ENCODE peak calls at places on chromosomes 4 and X, in four cellular contexts. J is neuronal stem cell, V is IMR-90, P is H9. M is an unnamed sample.

GRCh38 chr4:72641611-72642010 is 72.6 kb upstream of the ADAMTS3 start:
- DNase-seq in V (no peak), P (no peak), J (no peak), M (no peak)

GRCh38 chr4:165909947-165910346 is 36.9 kb downstream of the TLL1 start:
- DNase-seq in V (no peak), P (no peak), J (no peak), M (no peak)

GRCh38 chrX:39324233-39324632 is 523.0 kb downstream of the MID1IP1 start:
- DNase-seq in J (no peak), V (no peak), P (no peak), M (no peak)

GRCh38 chr4:139054791-139055376 is 39.3 kb downstream of the NOCT start:
- DNase-seq in P (no peak), V (peak), J (no peak), M (no peak)

GRCh38 chrX:123202523-123202922 is 18.4 kb downstream of the GRIA3 start:
- DNase-seq in P (no peak), V (no peak), J (no peak), M (no peak)

GRCh38 chr4:163665521-163666334 is 171.2 kb downstream of the TMA16 start:
- DNase-seq in P (no peak), J (no peak), V (no peak), M (no peak)

GRCh38 chr4:164359881-164360280 is 394.1 kb upstream of the SMIM31 start:
- DNase-seq in V (no peak), J (no peak), P (no peak), M (no peak)

GRCh38 chr4:140363558-140363957 is 9.9 kb upstream of the SCOC start:
- DNase-seq in P (no peak), V (no peak), J (no peak), M (no peak)

GRCh38 chr4:40046311-40046980 is 10.2 kb upstream of the N4BP2 start:
- DNase-seq in V (peak), J (no peak), P (no peak), M (peak)

GRCh38 chrX:38985375-38985774 is 184.1 kb downstream of the MID1IP1 start:
- DNase-seq in J (no peak), P (no peak), V (peak), M (peak)

GRCh38 chr4:128513664-128514484 is 226.3 kb upstream of the PGRMC2 start:
- DNase-seq in J (no peak), P (no peak), V (peak), M (no peak)

GRCh38 chr4:26459054-26459755 is 31.1 kb downstream of the CCKAR start:
- DNase-seq in J (peak), P (no peak), V (peak), M (peak)

GRCh38 chr4:150943831-150944230 is 71.3 kb downstream of the LRBA start:
- DNase-seq in P (no peak), V (no peak), J (no peak), M (peak)

GRCh38 chr4:13626492-13627184 is 887 bp downstream of the BOD1L1 start:
- DNase-seq in V (no peak), P (no peak), J (no peak), M (no peak)

GRCh38 chrX:70554081-70554480 is 109.4 kb downstream of the DLG3 start:
- DNase-seq in P (no peak), J (no peak), V (peak), M (peak)

GRCh38 chr4:128393111-128393704 is 105.6 kb upstream of the PGRMC2 start:
- DNase-seq in P (no peak), J (no peak), V (peak), M (no peak)

GRCh38 chrX:32118832-32119231 is 1047.0 kb upstream of the FTHL17 start:
- DNase-seq in J (no peak), P (no peak), V (no peak), M (no peak)

GRCh38 chr4:147944264-147944663 is 212.4 kb downstream of the ARHGAP10 start:
- DNase-seq in V (no peak), P (no peak), J (no peak), M (no peak)

GRCh38 chr4:144557404-144557803 is 88.6 kb upstream of the HHIP start:
- DNase-seq in P (no peak), V (peak), J (no peak), M (no peak)

GRCh38 chr4:102535398-102536082 is 34.4 kb downstream of the NFKB1 start:
- DNase-seq in V (peak), P (no peak), J (no peak), M (no peak)

GRCh38 chrX:155028749-155029360 is 2.2 kb downstream of the FUNDC2 start:
- DNase-seq in P (no peak), J (no peak), V (peak), M (peak)

GRCh38 chr4:40622913-40623312 is 6.8 kb downstream of the RBM47 start:
- DNase-seq in J (no peak), P (no peak), V (peak), M (no peak)

GRCh38 chr4:159401791-159402380 is 299.0 kb downstream of the RAPGEF2 start:
- DNase-seq in P (no peak), J (no peak), V (peak), M (peak)

GRCh38 chr4:2874861-2875260 is 31.2 kb downstream of the ADD1 start:
- DNase-seq in V (no peak), J (no peak), P (no peak), M (no peak)

GRCh38 chrX:1389181-1389992 is 2.5 kb downstream of the SLC25A6 start:
- DNase-seq in J (no peak), P (no peak), V (no peak), M (no peak)

GRCh38 chr4:140427104-140427918 is at the start of gene CLGN:
- DNase-seq in J (peak), P (peak), V (peak), M (peak)

GRCh38 chr4:16269742-16270522 is 43.7 kb upstream of the TAPT1 start:
- DNase-seq in V (peak), J (no peak), P (no peak), M (no peak)

GRCh38 chr4:152896819-152897218 is 39.3 kb upstream of the FHDC1 start:
- DNase-seq in J (no peak), V (peak), P (no peak), M (no peak)

GRCh38 chr4:115222061-115222460 is 108.6 kb upstream of the NDST4 start:
- DNase-seq in J (no peak), P (no peak), V (no peak), M (peak)

GRCh38 chr4:88661724-88662123 is 35.9 kb downstream of the NAP1L5 start:
- DNase-seq in V (peak), J (no peak), P (no peak), M (no peak)

GRCh38 chr4:129179276-129179675 is 83.3 kb downstream of the C4orf33 start:
- DNase-seq in V (no peak), J (no peak), P (no peak), M (no peak)

GRCh38 chrX:97238632-97239031 is 354.9 kb downstream of the RPA4 start:
- DNase-seq in J (no peak), P (no peak), V (peak), M (peak)

GRCh38 chrX:55149242-55149641 is 60.4 kb downstream of the PAGE2 start:
- DNase-seq in P (no peak), J (no peak), V (no peak), M (no peak)

GRCh38 chr4:67549123-67549522 is 3.8 kb upstream of the CENPC start:
- DNase-seq in J (no peak), P (no peak), V (no peak), M (no peak)

GRCh38 chrX:148933881-148934280 is 433.5 kb downstream of the AFF2 start:
- DNase-seq in P (no peak), J (no peak), V (no peak), M (no peak)

GRCh38 chr4:83071116-83071515 is 36.1 kb downstream of the COPS4 start:
- DNase-seq in V (peak), J (no peak), P (no peak), M (no peak)

GRCh38 chr4:83075696-83076095 is 38.8 kb downstream of the PLAC8 start:
- DNase-seq in J (no peak), P (no peak), V (peak), M (no peak)

GRCh38 chr4:83074086-83074704 is 39.2 kb downstream of the COPS4 start:
- DNase-seq in J (peak), V (peak), P (peak), M (peak)

DNA sequence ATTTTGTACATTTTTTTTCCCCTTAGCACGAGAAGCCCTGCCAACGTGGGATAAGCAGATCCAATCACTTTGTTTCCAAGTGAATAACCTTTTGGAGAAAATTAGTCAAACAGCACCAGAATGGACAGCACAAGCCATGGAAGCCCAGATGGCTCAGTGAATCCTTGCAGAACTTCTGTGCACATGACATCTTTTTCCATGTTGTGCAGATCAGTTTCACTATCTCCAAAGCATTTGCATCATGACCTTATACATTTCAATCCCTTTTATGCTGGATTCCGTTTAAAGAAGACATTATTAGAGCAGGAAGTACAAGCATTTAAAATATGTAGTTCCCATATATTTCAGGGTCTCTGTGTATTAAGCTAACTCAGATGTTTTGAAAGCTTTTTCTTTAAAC is 39.3 kb downstream of the PLAC8 start:
- DNase-seq in V (peak), J (no peak), P (no peak), M (no peak)
- H4K8ac ChIP-seq in V (no peak), J (no peak), P (no peak), M (no peak)

GRCh38 chr4:185227713-185228278 is 18.4 kb downstream of the SNX25 start:
- DNase-seq in J (no peak), V (no peak), P (no peak), M (no peak)
- H2AK5ac ChIP-seq in J (no peak), V (no peak), P (no peak), M (no peak)

GRCh38 chrX:2767631-2768455 is 16.0 kb downstream of the XG start:
- DNase-seq in P (peak), J (no peak), V (peak), M (peak)
- H4K8ac ChIP-seq in P (no peak), J (no peak), V (no peak), M (no peak)

GRCh38 chr4:52935317-52935716 is 73.2 kb downstream of the RASL11B start:
- DNase-seq in P (no peak), V (no peak), J (no peak), M (no peak)
- H2AK5ac ChIP-seq in P (no peak), V (no peak), J (no peak), M (no peak)

M was measured in mesendoderm.